ENCODE peak calls at places on chromosomes 2 and 18, in nine cellular contexts. B is sigmoid colon; Q is CD8-positive, alpha-beta T cell; E is PC-9; F is mucosa of descending colon; Z is astrocyte of the cerebellum; P is choroid plexus epithelial cell; Y is pancreas; C is foreskin fibroblast. V is an unnamed sample.

GRCh38 chr18:73940721-73941120 is 206.9 kb downstream of the FBXO15 start:
- DNase-seq in C (peak), E (no peak), Q (no peak), B (no peak), F (no peak), Y (no peak), Z (no peak), P (no peak), V (no peak)

GRCh38 chr2:182319556-182319955 is 107.3 kb downstream of the PDE1A start:
- DNase-seq in C (no peak), Z (peak), F (no peak), P (peak), B (no peak), Q (no peak), Y (no peak), E (no peak), V (no peak)

GRCh38 chr2:22406625-22407024 is 978.4 kb upstream of the KLHL29 start:
- DNase-seq in Y (no peak), Z (no peak), E (no peak), B (no peak), P (no peak), C (no peak), Q (no peak), F (no peak), V (no peak)

GRCh38 chr2:82340578-82341053 is 2036.1 kb upstream of the LRRTM1 start:
- DNase-seq in Q (no peak), Z (no peak), C (no peak), B (no peak), E (no peak), Y (no peak), F (no peak), P (peak), V (no peak)

GRCh38 chr18:56509656-56510055 is 128.7 kb downstream of the TXNL1 start:
- DNase-seq in Z (peak), Y (no peak), C (no peak), P (peak), E (no peak), F (no peak), Q (no peak), B (no peak), V (no peak)

GRCh38 chr2:175234153-175234552 is 52.6 kb upstream of the ATP5MC3 start:
- DNase-seq in F (no peak), E (no peak), B (no peak), Y (no peak), Z (no peak), C (peak), Q (no peak), P (no peak), V (peak)

GRCh38 chr2:67055387-67056304 is 341.5 kb upstream of the ETAA1 start:
- DNase-seq in F (no peak), Q (no peak), Z (no peak), B (no peak), P (peak), Y (no peak), E (no peak), C (peak), V (peak)

GRCh38 chr2:21033237-21034155 is 10.4 kb downstream of the APOB start:
- DNase-seq in Y (no peak), P (no peak), Z (no peak), C (no peak), B (no peak), E (peak), Q (no peak), F (no peak), V (no peak)

GRCh38 chr2:11618708-11619062 is 51.3 kb downstream of the NTSR2 start:
- DNase-seq in P (no peak), Q (no peak), F (no peak), Z (no peak), E (no peak), Y (no peak), C (no peak), B (no peak), V (no peak)

GRCh38 chr2:130241041-130241707 is 42.9 kb upstream of the TUBA3E start:
- DNase-seq in Q (no peak), C (peak), B (no peak), E (peak), Z (no peak), P (peak), F (peak), Y (no peak), V (peak)

GRCh38 chr2:207833265-207833751 is 63.6 kb upstream of the FZD5 start:
- DNase-seq in Q (no peak), E (no peak), C (no peak), B (no peak), Z (no peak), P (no peak), F (no peak), Y (no peak), V (peak)

GRCh38 chr2:231110551-231110950 is 14.3 kb downstream of the HTR2B start:
- DNase-seq in E (no peak), Y (no peak), F (no peak), B (no peak), P (peak), C (peak), Z (peak), Q (no peak), V (peak)

GRCh38 chr18:62877448-62878221 is 162.3 kb downstream of the PHLPP1 start:
- DNase-seq in P (peak), Y (no peak), Z (peak), C (peak), F (no peak), Q (no peak), B (no peak), E (no peak), V (peak)

GRCh38 chr2:138275292-138275690 is 226.3 kb upstream of the SPOPL start:
- DNase-seq in Z (no peak), F (no peak), B (no peak), P (no peak), Y (no peak), C (no peak), Q (no peak), E (no peak), V (no peak)

GRCh38 chr2:62724886-62725711 is 19.6 kb downstream of the EHBP1 start:
- DNase-seq in Y (peak), Q (no peak), E (no peak), Z (no peak), F (peak), B (peak), C (peak), P (no peak), V (no peak)

GRCh38 chr2:201654611-201655384 is 11.5 kb upstream of the TMEM237 start:
- DNase-seq in B (no peak), Y (no peak), E (no peak), Q (no peak), P (peak), Z (peak), F (no peak), C (peak), V (peak)

GRCh38 chr2:204060896-204061640 is 124.5 kb downstream of the ICOS start:
- DNase-seq in Y (no peak), B (no peak), Q (no peak), P (no peak), C (no peak), F (no peak), E (no peak), Z (no peak), V (no peak)

GRCh38 chr2:139759000-139759505 is 978.9 kb upstream of the NXPH2 start:
- DNase-seq in F (no peak), B (no peak), Y (no peak), Z (no peak), P (no peak), C (no peak), Q (no peak), E (no peak), V (no peak)

GRCh38 chr2:23540804-23541360 is 155.9 kb downstream of the KLHL29 start:
- DNase-seq in P (no peak), Q (no peak), F (no peak), B (no peak), Z (no peak), Y (peak), E (no peak), C (no peak), V (no peak)

GRCh38 chr2:101556033-101556459 is 81.1 kb upstream of the RFX8 start:
- DNase-seq in C (no peak), Y (no peak), Q (no peak), B (no peak), P (no peak), E (no peak), F (no peak), Z (no peak), V (no peak)

GRCh38 chr2:22890142-22890541 is 494.8 kb upstream of the KLHL29 start:
- DNase-seq in Q (no peak), Z (no peak), B (no peak), F (no peak), C (no peak), Y (no peak), E (no peak), P (no peak), V (no peak)

GRCh38 chr2:197310940-197311485 is 433 bp upstream of the ANKRD44 start:
- DNase-seq in E (no peak), Y (no peak), C (peak), Q (no peak), B (no peak), F (no peak), Z (no peak), P (no peak), V (no peak)

GRCh38 chr2:1219901-1220691 is 193.2 kb upstream of the TPO start:
- DNase-seq in F (no peak), Y (no peak), B (no peak), Q (no peak), E (no peak), Z (peak), P (peak), C (peak), V (no peak)

GRCh38 chr2:82968381-82968780 is 1490.7 kb downstream of the SUCLG1 start:
- DNase-seq in B (no peak), Z (no peak), E (no peak), C (peak), Q (no peak), Y (no peak), F (no peak), P (peak), V (peak)

GRCh38 chr2:102615620-102616436 is 3.5 kb upstream of the SLC9A2 start:
- DNase-seq in Q (no peak), Y (peak), C (peak), Z (peak), E (peak), F (peak), B (no peak), P (peak), V (peak)

GRCh38 chr2:196390243-196391148 is 219.1 kb upstream of the STK17B start:
- DNase-seq in F (no peak), B (no peak), E (no peak), Y (no peak), P (peak), C (no peak), Q (no peak), Z (no peak), V (peak)

GRCh38 chr18:58671941-58672565 is 788 bp downstream of the MALT1 start:
- DNase-seq in C (peak), P (peak), Y (no peak), B (no peak), Z (no peak), Q (peak), E (peak), F (no peak), V (peak)
- TF ChIP-seq CTCF in C (no peak), P (no peak), Y (no peak), B (no peak), Z (no peak), Q (no peak), E (no peak), F (no peak), V (no peak)

GRCh38 chr18:79801217-79801616 is 3.5 kb downstream of the KCNG2 start:
- DNase-seq in P (no peak), E (no peak), Z (no peak), Q (no peak), F (no peak), Y (no peak), B (peak), C (no peak), V (no peak)

GRCh38 chr18:79798999-79799370 is 1.2 kb downstream of the KCNG2 start:
- DNase-seq in P (no peak), C (no peak), Y (peak), B (no peak), E (no peak), F (no peak), Z (no peak), Q (no peak), V (peak)

GRCh38 chr18:79798346-79798998 is 734 bp downstream of the KCNG2 start:
- DNase-seq in Q (no peak), C (no peak), B (peak), P (no peak), Z (no peak), F (peak), E (no peak), Y (no peak), V (no peak)

GRCh38 chr18:79800353-79801180 is 2.8 kb downstream of the KCNG2 start:
- DNase-seq in Y (peak), C (no peak), F (no peak), B (peak), Z (no peak), P (no peak), E (no peak), Q (no peak), V (no peak)

GRCh38 chr18:79799619-79800352 is 2.0 kb downstream of the KCNG2 start:
- DNase-seq in C (no peak), Z (no peak), B (peak), Q (no peak), F (no peak), P (no peak), Y (peak), E (no peak), V (no peak)
- H3K4me3 ChIP-seq in C (no peak), Z (no peak), B (no peak), Q (no peak), F (no peak), P (peak), Y (no peak), E (no peak), V (no peak)

GRCh38 chr2:127320586-127321275 is 26.8 kb upstream of the ERCC3 start:
- DNase-seq in Q (no peak), P (peak), B (no peak), Z (no peak), Y (no peak), F (no peak), E (no peak), C (no peak), V (peak)

GRCh38 chr2:127320067-127320466 is 26.1 kb upstream of the ERCC3 start:
- DNase-seq in E (no peak), F (no peak), Z (no peak), P (no peak), C (no peak), B (no peak), Q (no peak), Y (no peak), V (no peak)

GRCh38 chr2:127326289-127326945 is 32.5 kb upstream of the ERCC3 start:
- DNase-seq in Z (no peak), E (no peak), Q (no peak), C (no peak), B (no peak), P (peak), F (no peak), Y (no peak), V (no peak)

GRCh38 chr2:127321306-127321705 is 27.4 kb upstream of the ERCC3 start:
- DNase-seq in P (peak), Y (no peak), E (no peak), C (no peak), Z (no peak), B (no peak), Q (no peak), F (no peak), V (peak)

DNA sequence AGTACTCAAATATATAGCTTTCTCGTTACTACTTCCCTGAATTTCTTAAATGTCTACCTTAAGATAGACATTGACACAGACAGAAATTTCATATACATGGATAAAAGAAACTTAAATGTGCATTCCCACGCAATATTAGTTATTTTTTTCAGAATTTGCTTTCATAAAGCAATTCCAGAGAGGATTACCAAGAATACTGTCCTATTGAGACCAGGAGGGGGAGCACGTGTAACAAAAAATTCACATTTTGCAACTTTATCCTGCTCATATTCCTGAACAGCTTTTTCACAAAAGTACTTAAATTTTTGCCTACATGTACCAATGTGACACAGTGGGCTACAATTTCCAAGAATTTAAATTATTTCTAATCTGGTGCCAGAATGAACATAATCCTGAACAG is 30.7 kb upstream of the ERCC3 start:
- DNase-seq in E (peak), B (no peak), Y (no peak), Z (peak), F (no peak), Q (no peak), P (peak), C (peak), V (peak)
- TF ChIP-seq CTCF in E (peak), B (no peak), Y (peak), Z (peak), F (no peak), Q (no peak), P (peak), C (peak), V (peak)

GRCh38 chr2:74290466-74291216 is 52.6 kb downstream of the SLC4A5 start:
- DNase-seq in Q (peak), B (no peak), C (no peak), F (peak), Y (no peak), E (no peak), P (no peak), Z (no peak), V (no peak)
- H3K4me3 ChIP-seq in Q (peak), B (no peak), C (no peak), F (no peak), Y (no peak), E (no peak), P (no peak), Z (no peak), V (no peak)

V was measured in fibroblast of villous mesenchyme.